ENCODE peak calls at places on chromosome 21, in seven cellular contexts. S is heart right ventricle, X is PC-3, A is neural progenitor cell, B is lower lobe of right lung, F is ovary, W is transverse colon. D is an unnamed sample.
A peak's percentile ranks its signal among the peaks of the same experiment; 100 is the strongest.

GRCh38 chr21:33663241-33663640 is 20.9 kb downstream of the ITSN1 start:
- DNase-seq in S (no peak), X (no peak), A (no peak), B (no peak), F (no peak), W (no peak), D (no peak)

GRCh38 chr21:35945089-35945671 is 115.1 kb downstream of the SETD4 start:
- DNase-seq in S (no peak), X (no peak), A (no peak), B (no peak), F (no peak), W (no peak), D (no peak)

GRCh38 chr21:25970254-25970930 is 200.2 kb downstream of the APP start:
- DNase-seq in S (no peak), X (peak; percentile 66), A (no peak), B (no peak), F (no peak), W (no peak), D (no peak)

GRCh38 chr21:39451332-39452206 is at the start of gene SH3BGR:
- DNase-seq in S (peak; percentile 80), X (peak; percentile 12), A (peak; percentile 74), B (peak; percentile 69), F (no peak), W (no peak), D (peak; percentile 70)

GRCh38 chr21:37914211-37914900 is 1.9 kb downstream of the KCNJ6 start:
- DNase-seq in S (no peak), X (peak; percentile 14), A (peak; percentile 85), B (peak; percentile 57), F (no peak), W (no peak), D (no peak)

GRCh38 chr21:15752763-15753407 is 23.1 kb downstream of the USP25 start:
- DNase-seq in S (no peak), X (peak; percentile 71), A (peak; percentile 52), B (no peak), F (no peak), W (no peak), D (no peak)

GRCh38 chr21:31480228-31480627 is 136.2 kb upstream of the TIAM1 start:
- DNase-seq in S (no peak), X (no peak), A (no peak), B (no peak), F (no peak), W (no peak), D (no peak)

GRCh38 chr21:26171310-26172100 is 935 bp upstream of the APP start:
- DNase-seq in S (no peak), X (no peak), A (no peak), B (no peak), F (no peak), W (no peak), D (no peak)

GRCh38 chr21:14918542-14918941 is 146.3 kb downstream of the NRIP1 start:
- DNase-seq in S (no peak), X (no peak), A (no peak), B (no peak), F (no peak), W (no peak), D (no peak)

GRCh38 chr21:35737899-35738341 is 322.4 kb downstream of the SETD4 start:
- DNase-seq in S (peak; percentile 17), X (no peak), A (no peak), B (peak; percentile 49), F (no peak), W (no peak), D (peak; percentile 63)

GRCh38 chr21:31326478-31327247 is 17.4 kb downstream of the TIAM1 start:
- DNase-seq in S (no peak), X (no peak), A (no peak), B (no peak), F (no peak), W (peak; percentile 18), D (no peak)

GRCh38 chr21:10273196-10273595 is 248.2 kb upstream of the TPTE start:
- DNase-seq in S (no peak), X (no peak), A (no peak), B (no peak), F (no peak), W (no peak), D (no peak)

GRCh38 chr21:35508389-35508888 is 459.3 kb upstream of the RUNX1 start:
- DNase-seq in S (peak; percentile 54), X (peak; percentile 92), A (peak; percentile 69), B (peak; percentile 84), F (no peak), W (peak; percentile 50), D (peak; percentile 79)

GRCh38 chr21:23401278-23401677 is 2206.0 kb downstream of the MRPL39 start:
- DNase-seq in S (no peak), X (peak; percentile 61), A (peak; percentile 9), B (no peak), F (no peak), W (no peak), D (no peak)

GRCh38 chr21:15514073-15514946 is 215.5 kb upstream of the USP25 start:
- DNase-seq in S (no peak), X (no peak), A (no peak), B (no peak), F (no peak), W (peak; percentile 52), D (no peak)

GRCh38 chr21:35811115-35811806 is 249.1 kb downstream of the SETD4 start:
- DNase-seq in S (no peak), X (no peak), A (no peak), B (no peak), F (no peak), W (no peak), D (no peak)

GRCh38 chr21:34639882-34640788 is 25.2 kb upstream of the RCAN1 start:
- DNase-seq in S (no peak), X (no peak), A (no peak), B (no peak), F (no peak), W (no peak), D (no peak)

GRCh38 chr21:16588433-16588860 is 858.7 kb downstream of the USP25 start:
- DNase-seq in S (peak; percentile 45), X (peak; percentile 28), A (peak; percentile 75), B (peak; percentile 48), F (peak; percentile 77), W (peak; percentile 21), D (peak; percentile 85)

GRCh38 chr21:25501996-25502665 is 105.2 kb downstream of the MRPL39 start:
- DNase-seq in S (no peak), X (no peak), A (no peak), B (no peak), F (no peak), W (no peak), D (no peak)

GRCh38 chr21:29308456-29308783 is 9.7 kb downstream of the BACH1 start:
- DNase-seq in S (no peak), X (no peak), A (no peak), B (no peak), F (no peak), W (no peak), D (no peak)

GRCh38 chr21:29307718-29308455 is 9.2 kb downstream of the BACH1 start:
- DNase-seq in S (no peak), X (no peak), A (no peak), B (no peak), F (no peak), W (no peak), D (no peak)

GRCh38 chr21:29306920-29307319 is 8.2 kb downstream of the BACH1 start:
- DNase-seq in S (no peak), X (no peak), A (no peak), B (no peak), F (no peak), W (no peak), D (no peak)

GRCh38 chr21:29311802-29312201 is 13.1 kb downstream of the BACH1 start:
- DNase-seq in S (no peak), X (no peak), A (no peak), B (no peak), F (no peak), W (no peak), D (no peak)

DNA sequence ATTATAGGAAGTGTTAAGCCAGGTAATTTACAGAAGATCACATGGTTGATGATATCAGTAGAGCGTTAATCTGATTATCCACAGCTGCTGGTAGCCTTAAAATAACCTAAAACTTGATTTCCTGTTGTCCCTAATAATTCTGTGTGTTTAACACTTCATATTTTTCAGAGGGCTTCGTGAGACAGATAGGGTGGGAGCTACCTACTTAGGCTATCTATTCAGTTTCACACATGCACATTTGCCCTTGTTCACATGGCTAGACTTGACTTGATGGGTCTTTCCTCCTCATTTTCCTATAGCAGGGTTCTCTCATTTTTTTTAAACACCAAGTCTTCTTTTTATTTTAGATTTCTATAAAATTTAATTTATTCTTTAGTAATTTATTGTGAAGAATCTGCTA is 11.0 kb downstream of the BACH1 start:
- DNase-seq in S (no peak), X (no peak), A (no peak), B (no peak), F (no peak), W (no peak), D (no peak)
- H3K27ac ChIP-seq in S (no peak overlapping the region), X (no peak overlapping the region), A (no peak overlapping the region), B (no peak overlapping the region), F (no peak overlapping the region), W (no peak overlapping the region), D (no peak overlapping the region)

GRCh38 chr21:32523463-32523862 is 61.9 kb downstream of the TCP10L start:
- DNase-seq in S (no peak), X (no peak), A (no peak), B (no peak), F (no peak), W (no peak), D (peak; percentile 41)

GRCh38 chr21:32521736-32522360 is 63.5 kb downstream of the TCP10L start:
- DNase-seq in S (no peak), X (no peak), A (no peak), B (no peak), F (no peak), W (no peak), D (no peak)

GRCh38 chr21:32524010-32524719 is 61.2 kb downstream of the TCP10L start:
- DNase-seq in S (peak; percentile 67), X (no peak), A (peak; percentile 28), B (no peak), F (no peak), W (no peak), D (peak; percentile 63)

GRCh38 chr21:32520885-32521735 is 64.2 kb downstream of the TCP10L start:
- DNase-seq in S (peak; percentile 96), X (peak; percentile 55), A (no peak), B (peak; percentile 75), F (peak; percentile 91), W (peak; percentile 63), D (peak; percentile 91)

GRCh38 chr21:32525282-32525681 is 60.0 kb downstream of the TCP10L start:
- DNase-seq in S (no peak), X (no peak), A (no peak), B (no peak), F (no peak), W (no peak), D (peak; percentile 54)
- TF ChIP-seq CTCF in S (no peak), X (no peak), A (no peak), B (no peak), F (no peak), W (no peak), D (no peak)

GRCh38 chr21:45644041-45644906 is 749 bp downstream of the PCBP3 start:
- DNase-seq in S (peak; percentile 4), X (peak; percentile 15), A (peak; percentile 60), B (no peak), F (peak; percentile 39), W (no peak), D (no peak)
- H3K27ac ChIP-seq in S (peak overlapping the region; percentile 53), X (no peak overlapping the region), A (no peak overlapping the region), B (no peak overlapping the region), F (no peak overlapping the region), W (peak overlapping the region; percentile 75), D (peak overlapping the region; percentile 74)

DNA sequence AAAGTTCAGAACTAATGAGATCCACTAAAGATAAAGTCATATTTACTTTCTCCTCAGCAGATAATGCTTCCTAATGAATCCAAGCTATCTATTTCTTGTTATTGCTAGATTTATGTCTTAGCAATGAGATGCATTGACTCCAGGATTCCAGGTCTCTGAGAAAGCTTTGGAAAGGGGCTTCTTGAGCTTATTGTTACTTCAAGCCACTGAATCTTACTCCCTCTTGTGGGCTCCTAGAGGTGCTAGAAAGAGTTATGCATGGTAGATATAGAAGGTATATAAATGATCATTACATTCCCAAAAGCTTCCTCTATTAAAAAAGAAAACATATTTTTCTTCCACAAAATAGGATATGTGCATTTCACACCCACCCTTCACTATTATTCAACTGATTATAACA is 246.4 kb upstream of the ADAMTS5 start:
- DNase-seq in S (no peak), X (peak; percentile 9), A (peak; percentile 35), B (no peak), F (no peak), W (no peak), D (no peak)
- TF ChIP-seq CTCF in S (peak; percentile 35), X (peak; percentile 38), A (peak; percentile 47), B (no peak), F (no peak), W (no peak), D (no peak)